ENCODE peak calls at places on chromosomes 5 and 9, in five cellular contexts. B is right cardiac atrium, F is dorsolateral prefrontal cortex, H is esophagus squamous epithelium, D is neuronal stem cell. X is an unnamed sample.

GRCh38 chr5:120017523-120017922 is 388.2 kb downstream of the FAM170A start:
- DNase-seq in B (no peak), F (no peak), H (no peak), D (no peak), X (no peak)

GRCh38 chr9:136881691-136882108 is 4.6 kb upstream of the TRAF2 start:
- DNase-seq in B (no peak), F (no peak), H (no peak), D (no peak), X (peak; percentile 13)

GRCh38 chr9:76617510-76618194 is 146.6 kb upstream of the PCA3 start:
- DNase-seq in B (no peak), F (no peak), H (no peak), D (no peak), X (no peak)

GRCh38 chr5:56829137-56829536 is 13.8 kb downstream of the MAP3K1 start:
- DNase-seq in B (no peak), F (no peak), H (no peak), D (no peak), X (peak; percentile 53)

GRCh38 chr9:116323571-116323970 is 170.0 kb downstream of the PAPPA start:
- DNase-seq in B (no peak), F (no peak), H (no peak), D (no peak), X (no peak)

GRCh38 chr9:76818271-76818670 is 54.0 kb downstream of the PCA3 start:
- DNase-seq in B (peak; percentile 71), F (peak; percentile 63), H (peak; percentile 7), D (no peak), X (no peak)

GRCh38 chr5:10595678-10596309 is 31.9 kb downstream of the ANKRD33B start:
- DNase-seq in B (peak; percentile 58), F (no peak), H (no peak), D (no peak), X (no peak)

GRCh38 chr9:113995963-113996362 is 82.1 kb downstream of the AMBP start:
- DNase-seq in B (no peak), F (no peak), H (no peak), D (no peak), X (no peak)

GRCh38 chr9:14813336-14814020 is 90.9 kb upstream of the CER1 start:
- DNase-seq in B (no peak), F (no peak), H (no peak), D (no peak), X (no peak)

GRCh38 chr5:177111720-177112394 is 21.7 kb upstream of the NSD1 start:
- DNase-seq in B (peak; percentile 82), F (peak; percentile 80), H (no peak), D (peak; percentile 81), X (peak; percentile 53)

GRCh38 chr5:10464173-10464572 is 22.5 kb downstream of the ROPN1L start:
- DNase-seq in B (no peak), F (no peak), H (no peak), D (no peak), X (no peak)

GRCh38 chr9:79940919-79941318 is 369.2 kb downstream of the TLE4 start:
- DNase-seq in B (no peak), F (no peak), H (no peak), D (no peak), X (no peak)

GRCh38 chr5:121292664-121293063 is 559.0 kb upstream of the FTMT start:
- DNase-seq in B (no peak), F (no peak), H (no peak), D (no peak), X (no peak)

GRCh38 chr9:22103650-22104575 is 94.8 kb upstream of the CDKN2B start:
- DNase-seq in B (no peak), F (no peak), H (no peak), D (no peak), X (no peak)

GRCh38 chr5:176784218-176785165 is 25.9 kb upstream of the UNC5A start:
- DNase-seq in B (no peak), F (peak; percentile 23), H (no peak), D (no peak), X (no peak)

GRCh38 chr9:123548749-123549545 is 192.9 kb downstream of the CRB2 start:
- DNase-seq in B (no peak), F (no peak), H (no peak), D (no peak), X (no peak)

GRCh38 chr9:92610470-92611420 is 59.2 kb downstream of the IPPK start:
- DNase-seq in B (peak; percentile 76), F (no peak), H (no peak), D (no peak), X (no peak)

GRCh38 chr5:10552183-10553143 is 11.4 kb upstream of the ANKRD33B start:
- DNase-seq in B (no peak), F (no peak), H (no peak), D (no peak), X (no peak)

GRCh38 chr5:16721151-16722102 is 104.6 kb upstream of the RETREG1 start:
- DNase-seq in B (no peak), F (no peak), H (no peak), D (no peak), X (no peak)

GRCh38 chr5:21802869-21803490 is 1050.2 kb downstream of the CDH12 start:
- DNase-seq in B (no peak), F (no peak), H (no peak), D (peak; percentile 9), X (no peak)

GRCh38 chr5:142913728-142914338 is 143.7 kb downstream of the ARHGAP26 start:
- DNase-seq in B (no peak), F (no peak), H (no peak), D (no peak), X (no peak)

GRCh38 chr5:143431789-143432188 is 28.3 kb upstream of the NR3C1 start:
- DNase-seq in B (no peak), F (no peak), H (no peak), D (no peak), X (no peak)

GRCh38 chr5:78541058-78541624 is 107.4 kb downstream of the LHFPL2 start:
- DNase-seq in B (no peak), F (no peak), H (no peak), D (no peak), X (no peak)
- H3K27ac ChIP-seq in B (peak overlapping the region; percentile 68), F (peak overlapping the region; percentile 74), H (peak overlapping the region; percentile 78), D (no peak overlapping the region), X (no peak overlapping the region)

GRCh38 chr5:3590967-3591900 is 4.4 kb upstream of the IRX1 start:
- DNase-seq in B (no peak), F (no peak), H (no peak), D (no peak), X (no peak)
- H3K27me3 ChIP-seq in B (no peaks in the 10 kb centered on the region), F (peaks cover 96% of the 10 kb centered on the region), H (peaks cover 25% of the 10 kb centered on the region), D (peaks cover 25% of the 10 kb centered on the region), X (peaks cover 65% of the 10 kb centered on the region)

GRCh38 chr5:66680804-66681203 is 84.6 kb downstream of the MAST4 start:
- DNase-seq in B (no peak), F (no peak), H (no peak), D (no peak), X (no peak)
- H3K27ac ChIP-seq in B (no peak overlapping the region), F (no peak overlapping the region), H (no peak overlapping the region), D (peak overlapping the region; percentile 41), X (no peak overlapping the region)

DNA sequence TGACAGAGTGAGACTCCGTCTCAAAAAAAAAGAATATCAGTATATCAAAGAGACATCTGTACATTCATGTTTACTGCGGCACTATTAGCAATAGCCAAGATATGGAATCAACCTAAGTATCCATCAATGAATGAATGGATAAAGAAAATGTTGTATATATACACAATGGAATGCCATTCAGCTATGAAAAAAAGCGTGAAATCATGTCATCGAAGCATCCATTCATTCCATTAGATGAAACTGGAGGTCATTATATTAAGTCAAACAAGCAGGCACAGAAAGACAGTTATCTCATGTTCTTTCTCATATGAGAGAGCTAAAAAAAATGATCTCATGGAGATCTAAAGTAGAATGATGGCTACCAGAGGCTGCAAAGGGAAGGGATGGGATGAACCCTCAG is 180.9 kb upstream of the TLX3 start:
- DNase-seq in B (no peak), F (no peak), H (no peak), D (no peak), X (no peak)
- H3K27me3 ChIP-seq in B (no peaks in the 10 kb centered on the region), F (no peaks in the 10 kb centered on the region), H (no peaks in the 10 kb centered on the region), D (no peaks in the 10 kb centered on the region), X (no peaks in the 10 kb centered on the region)

DNA sequence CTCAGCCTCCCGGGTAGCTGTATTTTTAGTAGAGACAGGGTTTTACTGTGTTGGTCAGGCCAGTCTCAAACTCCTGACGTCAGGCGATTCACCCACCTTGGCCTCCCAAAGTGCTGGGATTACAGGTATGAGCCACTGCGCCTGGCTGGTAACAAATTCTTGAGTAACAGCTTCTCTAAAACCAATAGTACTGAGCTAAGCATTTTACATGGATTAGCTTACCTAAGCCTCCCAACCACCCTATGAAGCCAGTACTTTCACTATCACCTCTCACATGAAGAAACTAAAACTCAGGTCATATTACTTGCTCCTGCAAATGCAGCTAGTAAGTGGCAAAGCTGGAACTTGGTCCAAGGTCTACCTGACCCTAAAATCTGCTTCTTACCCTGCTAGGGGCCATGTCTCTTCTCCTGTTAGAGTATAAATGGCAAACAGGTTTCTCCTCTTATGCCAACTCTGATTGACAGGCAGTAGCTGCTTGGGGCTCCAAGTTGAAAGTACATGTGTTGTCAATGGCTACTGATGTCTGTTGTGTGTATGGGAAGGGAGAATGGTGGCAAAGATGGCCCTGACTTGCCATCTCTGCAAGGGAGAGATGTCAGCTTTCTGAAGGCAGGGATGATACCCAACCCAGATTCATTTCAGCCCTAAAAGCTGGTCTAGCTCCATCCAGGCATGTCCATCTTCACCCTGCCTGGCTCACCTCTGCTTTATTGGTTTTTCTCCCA is 4.0 kb downstream of the PHF19 start:
- DNase-seq in B (no peak), F (no peak), H (no peak), D (no peak), X (no peak)
- H3K27ac ChIP-seq in B (no peak overlapping the region), F (no peak overlapping the region), H (peak overlapping the region; percentile 62), D (no peak overlapping the region), X (peak overlapping the region; percentile 22)

DNA sequence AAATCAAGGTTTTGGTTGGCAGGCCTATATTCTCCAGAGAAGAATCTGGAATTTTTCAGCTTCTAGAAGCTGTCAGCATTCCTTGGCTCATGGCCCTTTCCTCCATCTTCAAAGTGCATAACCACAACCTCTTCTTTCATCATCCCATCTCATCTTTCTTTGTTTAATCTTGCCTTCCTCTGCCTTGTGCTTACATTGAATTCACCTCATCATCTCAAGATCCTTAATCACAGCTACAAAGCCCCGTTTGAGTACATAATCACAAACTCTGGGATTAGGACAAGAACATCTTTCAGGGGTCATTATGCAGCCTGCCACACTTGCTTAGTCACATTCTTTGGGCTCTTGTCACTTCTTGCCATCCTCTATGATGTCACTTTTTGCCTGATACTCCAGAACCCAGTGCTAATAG is 130.3 kb downstream of the FOXD1 start:
- DNase-seq in B (no peak), F (no peak), H (no peak), D (no peak), X (no peak)
- H3K27me3 ChIP-seq in B (peaks cover 2% of the 10 kb centered on the region), F (peaks cover 40% of the 10 kb centered on the region), H (no peaks in the 10 kb centered on the region), D (no peaks in the 10 kb centered on the region), X (peaks cover 57% of the 10 kb centered on the region)

X was measured in CD4-positive, alpha-beta T cell.